ENCODE peak calls at places on chromosome 18, in seven cellular contexts. V is SK-N-SH, U is K562, R is HCT116, K is HepG2, Q is H1, O is GM12878. X is an unnamed sample.

GRCh38 chr18:37667836-37668235 is 102.2 kb upstream of the CELF4 start:
- DNase-seq in V (no peak), U (no peak), R (no peak), K (no peak), Q (no peak), O (no peak), X (no peak)

GRCh38 chr18:45357681-45358470 is 257.4 kb upstream of the SLC14A2 start:
- DNase-seq in V (no peak), U (no peak), R (no peak), K (no peak), Q (no peak), O (no peak), X (no peak)

GRCh38 chr18:31454066-31454708 is 6.6 kb downstream of the DSG3 start:
- DNase-seq in V (no peak), U (no peak), R (peak), K (peak), Q (no peak), O (no peak), X (no peak)

GRCh38 chr18:57441395-57441794 is 6.2 kb downstream of the ONECUT2 start:
- DNase-seq in V (no peak), U (no peak), R (no peak), K (no peak), Q (no peak), O (no peak), X (no peak)

GRCh38 chr18:36583155-36583745 is 245.6 kb downstream of the TPGS2 start:
- DNase-seq in V (no peak), U (no peak), R (no peak), K (no peak), Q (peak), O (peak), X (no peak)

GRCh38 chr18:14577971-14578370 is 34.6 kb upstream of the POTEC start:
- DNase-seq in V (no peak), U (no peak), R (no peak), K (no peak), Q (no peak), O (no peak), X (no peak)

GRCh38 chr18:79454034-79454735 is 58.5 kb downstream of the NFATC1 start:
- DNase-seq in V (no peak), U (no peak), R (no peak), K (no peak), Q (no peak), O (no peak), X (no peak)

GRCh38 chr18:43970656-43971055 is 693.4 kb upstream of the SYT4 start:
- DNase-seq in V (no peak), U (no peak), R (no peak), K (no peak), Q (no peak), O (no peak), X (no peak)

GRCh38 chr18:44651453-44651852 is 29.2 kb upstream of the SETBP1 start:
- DNase-seq in V (no peak), U (peak), R (no peak), K (no peak), Q (no peak), O (no peak), X (no peak)

GRCh38 chr18:12638634-12639124 is 19.2 kb downstream of the SPIRE1 start:
- DNase-seq in V (no peak), U (no peak), R (no peak), K (no peak), Q (no peak), O (no peak), X (no peak)

GRCh38 chr18:68177807-68178702 is 536.9 kb downstream of the TMX3 start:
- DNase-seq in V (peak), U (no peak), R (no peak), K (peak), Q (no peak), O (no peak), X (no peak)

GRCh38 chr18:629303-630150 is 27.9 kb upstream of the TYMS start:
- DNase-seq in V (no peak), U (no peak), R (no peak), K (no peak), Q (no peak), O (no peak), X (no peak)

GRCh38 chr18:9688036-9688741 is 19.9 kb upstream of the RAB31 start:
- DNase-seq in V (no peak), U (peak), R (no peak), K (no peak), Q (no peak), O (no peak), X (no peak)

GRCh38 chr18:70553245-70553960 is 264.6 kb downstream of the SOCS6 start:
- DNase-seq in V (peak), U (no peak), R (no peak), K (no peak), Q (no peak), O (no peak), X (no peak)

GRCh38 chr18:70700496-70700895 is 411.7 kb downstream of the SOCS6 start:
- DNase-seq in V (no peak), U (no peak), R (no peak), K (no peak), Q (no peak), O (no peak), X (no peak)

GRCh38 chr18:10559566-10560456 is 34.0 kb downstream of the NAPG start:
- DNase-seq in V (peak), U (no peak), R (no peak), K (no peak), Q (no peak), O (peak), X (no peak)

GRCh38 chr18:67242001-67242400 is 274.5 kb downstream of the DSEL start:
- DNase-seq in V (no peak), U (no peak), R (no peak), K (no peak), Q (no peak), O (no peak), X (no peak)

GRCh38 chr18:44922968-44923367 is 242.3 kb downstream of the SETBP1 start:
- DNase-seq in V (no peak), U (no peak), R (no peak), K (no peak), Q (no peak), O (no peak), X (no peak)

GRCh38 chr18:69895081-69896047 is 52.3 kb downstream of the CD226 start:
- DNase-seq in V (no peak), U (no peak), R (no peak), K (no peak), Q (no peak), O (no peak), X (no peak)

GRCh38 chr18:36449451-36449850 is 151.9 kb downstream of the FHOD3 start:
- DNase-seq in V (no peak), U (no peak), R (no peak), K (no peak), Q (no peak), O (no peak), X (no peak)

GRCh38 chr18:78992041-78992735 is 12.6 kb downstream of the SALL3 start:
- DNase-seq in V (no peak), U (no peak), R (no peak), K (no peak), Q (no peak), O (no peak), X (no peak)

GRCh38 chr18:12783524-12783923 is 80.7 kb downstream of the PSMG2 start:
- DNase-seq in V (no peak), U (no peak), R (no peak), K (peak), Q (no peak), O (no peak), X (no peak)

GRCh38 chr18:73979742-73980141 is 167.9 kb downstream of the FBXO15 start:
- DNase-seq in V (no peak), U (no peak), R (no peak), K (no peak), Q (no peak), O (no peak), X (no peak)

GRCh38 chr18:78736015-78736690 is 243.5 kb upstream of the SALL3 start:
- DNase-seq in V (no peak), U (no peak), R (no peak), K (no peak), Q (no peak), O (no peak), X (no peak)

GRCh38 chr18:3595282-3596273 is 145.6 kb downstream of the TGIF1 start:
- DNase-seq in V (no peak), U (no peak), R (no peak), K (peak), Q (no peak), O (peak), X (peak)

GRCh38 chr18:50144535-50144934 is 50.4 kb downstream of the MYO5B start:
- DNase-seq in V (no peak), U (no peak), R (no peak), K (no peak), Q (no peak), O (no peak), X (no peak)

GRCh38 chr18:7617738-7618422 is 50.8 kb downstream of the PTPRM start:
- DNase-seq in V (no peak), U (no peak), R (no peak), K (no peak), Q (no peak), O (no peak), X (no peak)

GRCh38 chr18:58967643-58968291 is 103.1 kb downstream of the ZNF532 start:
- DNase-seq in V (no peak), U (no peak), R (no peak), K (no peak), Q (no peak), O (no peak), X (no peak)

GRCh38 chr18:57523171-57523956 is 63.1 kb downstream of the FECH start:
- DNase-seq in V (no peak), U (no peak), R (no peak), K (no peak), Q (no peak), O (no peak), X (no peak)

GRCh38 chr18:49321800-49322461 is 138.5 kb downstream of the DYM start:
- DNase-seq in V (no peak), U (no peak), R (no peak), K (no peak), Q (no peak), O (no peak), X (no peak)

GRCh38 chr18:61833387-61833786 is 59.4 kb downstream of the RNF152 start:
- DNase-seq in V (peak), U (no peak), R (no peak), K (no peak), Q (no peak), O (peak), X (no peak)

GRCh38 chr18:41745166-41746049 is 209.6 kb upstream of the PIK3C3 start:
- DNase-seq in V (peak), U (no peak), R (no peak), K (peak), Q (peak), O (no peak), X (peak)

GRCh38 chr18:56148373-56148772 is 490.0 kb downstream of the TXNL1 start:
- DNase-seq in V (no peak), U (no peak), R (no peak), K (no peak), Q (no peak), O (no peak), X (no peak)

GRCh38 chr18:60067426-60068210 is 167.8 kb downstream of the PMAIP1 start:
- DNase-seq in V (no peak), U (no peak), R (no peak), K (no peak), Q (no peak), O (no peak), X (no peak)

GRCh38 chr18:3273042-3273441 is 11.1 kb downstream of the MYL12B start:
- DNase-seq in V (no peak), U (no peak), R (no peak), K (no peak), Q (no peak), O (no peak), X (no peak)

GRCh38 chr18:858016-858415 is 46.0 kb upstream of the YES1 start:
- DNase-seq in V (no peak), U (no peak), R (no peak), K (no peak), Q (no peak), O (no peak), X (no peak)

GRCh38 chr18:56987236-56987635 is 159.7 kb upstream of the BOD1L2 start:
- DNase-seq in V (no peak), U (no peak), R (no peak), K (no peak), Q (no peak), O (no peak), X (no peak)

GRCh38 chr18:8639762-8640161 is 30.5 kb downstream of the RAB12 start:
- DNase-seq in V (no peak), U (no peak), R (no peak), K (no peak), Q (no peak), O (no peak), X (no peak)

DNA sequence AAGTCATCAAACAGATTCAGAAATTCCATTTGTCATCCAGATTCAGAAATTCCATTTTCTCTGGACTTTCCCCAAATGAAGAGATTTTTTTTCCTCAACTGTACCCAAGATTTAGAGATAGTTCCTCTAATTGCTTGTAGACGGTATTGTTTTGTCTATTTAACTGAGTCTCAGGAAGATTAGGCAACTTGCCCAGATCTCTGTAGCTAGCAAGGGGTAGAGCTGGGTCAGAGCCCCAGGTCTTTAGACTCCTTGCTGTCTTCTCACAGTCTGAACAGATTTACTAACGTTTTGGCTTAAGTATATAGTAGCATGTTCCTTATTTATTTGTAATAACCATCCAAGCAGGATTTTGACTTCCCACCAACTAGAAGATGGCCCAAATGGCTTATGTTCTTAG is 34.2 kb downstream of the RAB12 start:
- DNase-seq in V (no peak), U (no peak), R (no peak), K (no peak), Q (no peak), O (no peak), X (no peak)
- TF ChIP-seq JUND in V (no peak), U (no peak), R (no peak), K (no peak), Q (no peak), O (no peak), X (no peak)

DNA sequence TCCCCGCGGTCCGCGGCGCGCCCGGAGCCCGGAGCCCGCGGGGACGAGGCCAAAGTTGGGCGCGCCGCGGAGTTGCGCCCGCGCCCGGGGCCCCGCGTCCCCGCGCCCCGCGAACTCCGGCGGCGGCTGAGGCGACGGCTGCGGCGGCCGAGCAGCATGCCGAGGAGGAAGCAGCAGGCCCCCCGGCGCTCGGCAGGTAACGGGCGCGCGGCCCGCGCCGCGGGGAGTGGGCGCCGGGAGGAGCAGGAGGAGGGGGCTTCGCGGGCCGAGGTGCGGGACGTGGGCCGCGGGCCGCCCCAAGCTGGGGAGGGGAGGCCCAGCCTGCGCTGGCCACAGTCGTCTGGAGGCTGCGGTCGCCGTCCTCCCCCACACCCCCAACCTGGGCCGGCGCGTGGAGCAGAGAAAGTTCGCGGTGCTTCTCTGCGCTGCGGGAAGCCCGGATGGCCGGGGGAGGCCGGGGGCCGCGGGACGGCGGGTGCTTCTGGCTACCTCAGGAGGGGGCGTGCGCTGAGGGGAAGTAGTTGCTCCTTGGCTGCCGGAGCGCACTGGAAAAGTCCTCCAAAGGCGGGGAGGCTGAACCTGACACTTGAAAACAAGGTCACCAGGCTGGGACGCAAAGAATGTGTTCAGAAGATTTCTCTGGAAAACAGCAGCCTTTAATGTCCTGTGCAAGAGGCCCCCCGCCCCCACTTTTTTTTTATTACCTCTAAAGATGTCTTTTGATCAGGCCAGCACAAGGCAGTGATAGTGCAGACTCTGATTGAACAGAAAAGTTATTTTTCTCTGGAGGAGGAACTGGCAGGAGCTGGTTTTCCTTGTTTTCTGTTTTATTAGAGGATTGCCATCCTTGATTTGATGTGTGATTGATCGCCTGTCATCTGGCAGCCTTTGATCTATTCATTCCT is 1.4 kb downstream of the TSHZ1 start:
- DNase-seq in V (peak), U (peak), R (no peak), K (peak), Q (no peak), O (no peak), X (no peak)
- TF ChIP-seq JUND in V (no peak), U (no peak), R (no peak), K (no peak), Q (no peak), O (no peak), X (no peak)

GRCh38 chr18:22434973-22435608 is 17.4 kb upstream of the CTAGE1 start:
- DNase-seq in V (no peak), U (no peak), R (no peak), K (no peak), Q (no peak), O (no peak), X (no peak)

GRCh38 chr18:22433960-22434359 is 16.2 kb upstream of the CTAGE1 start:
- DNase-seq in V (no peak), U (no peak), R (no peak), K (no peak), Q (no peak), O (no peak), X (no peak)

GRCh38 chr18:22441638-22442037 is 23.9 kb upstream of the CTAGE1 start:
- DNase-seq in V (no peak), U (no peak), R (no peak), K (no peak), Q (no peak), O (no peak), X (no peak)

GRCh38 chr18:22439447-22439846 is 21.7 kb upstream of the CTAGE1 start:
- DNase-seq in V (no peak), U (no peak), R (no peak), K (no peak), Q (no peak), O (no peak), X (no peak)
- TF ChIP-seq JUND in V (no peak), U (no peak), R (no peak), K (no peak), Q (no peak), O (no peak), X (no peak)

DNA sequence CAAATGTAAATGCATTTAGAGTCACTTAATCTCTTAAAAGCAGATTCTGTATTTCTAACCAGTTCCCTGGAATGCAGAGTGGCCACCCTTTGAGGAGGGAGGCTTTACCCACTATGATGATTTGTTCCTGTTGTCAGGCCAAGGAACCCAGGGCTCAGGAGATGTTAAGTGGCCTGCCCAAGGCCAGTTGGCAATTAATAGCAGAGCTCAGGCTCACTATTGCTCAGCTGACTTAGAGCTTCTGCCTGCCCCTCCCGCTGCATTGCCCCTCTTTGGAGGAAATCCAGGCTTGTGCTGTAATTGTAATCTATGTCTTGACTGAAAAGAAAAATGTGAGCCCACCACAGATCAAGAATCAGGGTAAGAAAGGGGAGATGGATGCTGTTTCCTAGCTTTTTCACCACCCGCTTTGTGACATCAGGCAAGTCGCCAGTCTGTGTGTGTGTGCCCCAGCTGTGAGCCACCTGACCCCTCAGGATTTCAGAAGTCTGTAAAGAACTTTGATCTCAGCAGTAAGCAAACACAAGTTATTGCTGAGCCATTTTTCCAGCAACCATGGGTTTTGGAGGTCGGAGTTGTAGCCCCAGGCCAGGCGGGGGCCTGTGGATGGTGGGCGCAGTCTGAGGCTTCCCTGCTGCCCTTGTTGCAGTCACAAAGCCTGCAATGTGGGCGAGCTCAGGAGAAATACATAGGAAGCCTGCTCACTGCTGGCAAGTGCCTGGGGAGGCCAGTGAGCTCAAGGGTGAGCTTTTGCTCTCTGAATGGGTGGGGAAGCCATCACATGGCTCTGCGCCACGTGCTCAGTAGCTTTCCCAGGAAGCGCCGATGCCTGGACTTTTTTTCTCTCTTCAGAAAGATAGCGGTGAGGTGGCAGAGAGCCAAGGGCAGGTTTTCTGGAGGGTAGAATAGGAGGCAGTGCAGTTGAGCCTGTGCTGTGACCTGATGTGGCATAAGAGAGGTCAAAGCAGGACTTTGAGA is 6.0 kb downstream of the CABLES1 start:
- DNase-seq in V (peak), U (no peak), R (no peak), K (peak), Q (no peak), O (no peak), X (no peak)
- TF ChIP-seq JUND in V (no peak), U (no peak), R (no peak), K (peak), Q (no peak), O (no peak), X (no peak)

DNA sequence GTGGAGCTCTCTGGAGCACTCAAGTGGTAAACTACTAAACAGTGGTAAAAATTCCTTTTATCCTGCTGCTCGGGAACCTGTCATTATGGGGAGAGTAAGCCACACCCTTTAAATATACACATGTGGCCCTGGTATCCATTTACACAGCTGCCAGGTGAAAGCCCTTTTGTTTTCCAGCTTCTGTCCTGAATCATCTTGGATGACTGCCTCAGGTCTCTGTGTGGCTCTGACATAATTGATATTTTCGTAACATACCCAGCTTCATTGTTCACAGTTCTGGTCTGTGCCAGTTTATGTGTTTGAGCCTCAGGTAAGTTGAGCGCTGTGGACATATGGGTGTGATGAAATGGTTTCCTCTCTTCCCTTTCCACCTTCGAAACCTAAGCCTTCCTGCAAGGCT is 15.7 kb upstream of the TTC39C start:
- DNase-seq in V (no peak), U (no peak), R (peak), K (peak), Q (no peak), O (no peak), X (peak)
- TF ChIP-seq JUND in V (no peak), U (no peak), R (no peak), K (no peak), Q (no peak), O (no peak), X (no peak)